ENCODE peak calls at places on chromosomes 13 and 19, in five cellular contexts. S is breast epithelium, C is pancreas, Z is stomach, H is brain microvascular endothelial cell. Q is an unnamed sample.

GRCh38 chr13:81540777-81541176 is 1199.9 kb upstream of the SPRY2 start:
- DNase-seq in S (no peak), C (no peak), Z (no peak), H (no peak), Q (no peak)

GRCh38 chr19:39677931-39678889 is 22.5 kb downstream of the LGALS16 start:
- DNase-seq in S (peak; percentile 24), C (peak; percentile 60), Z (peak; percentile 62), H (no peak), Q (no peak)

GRCh38 chr13:98741741-98742435 is 10.6 kb downstream of the SLC15A1 start:
- DNase-seq in S (no peak), C (no peak), Z (no peak), H (no peak), Q (no peak)

GRCh38 chr13:24097064-24097463 is 63.5 kb upstream of the SPATA13 start:
- DNase-seq in S (no peak), C (no peak), Z (no peak), H (no peak), Q (peak; percentile 38)

GRCh38 chr19:47107201-47107952 is 6.2 kb downstream of the ZC3H4 start:
- DNase-seq in S (no peak), C (no peak), Z (peak; percentile 32), H (no peak), Q (no peak)

GRCh38 chr19:58559275-58560006 is 1.0 kb upstream of the UBE2M start:
- DNase-seq in S (peak; percentile 87), C (peak; percentile 89), Z (peak; percentile 88), H (peak; percentile 85), Q (peak; percentile 75)

GRCh38 chr19:56351208-56351607 is 36.6 kb upstream of the ZSCAN5A start:
- DNase-seq in S (no peak), C (no peak), Z (no peak), H (no peak), Q (no peak)

GRCh38 chr13:113601166-113602070 is 16.9 kb downstream of the TFDP1 start:
- DNase-seq in S (no peak), C (no peak), Z (no peak), H (no peak), Q (no peak)

GRCh38 chr19:38142176-38143035 is 81.6 kb downstream of the DPF1 start:
- DNase-seq in S (no peak), C (peak; percentile 34), Z (peak; percentile 34), H (peak; percentile 60), Q (no peak)

GRCh38 chr19:46685189-46685588 is 24.2 kb upstream of the DACT3 start:
- DNase-seq in S (no peak), C (no peak), Z (no peak), H (no peak), Q (no peak)

GRCh38 chr13:106036870-106037269 is 498.6 kb downstream of the EFNB2 start:
- DNase-seq in S (no peak), C (no peak), Z (no peak), H (no peak), Q (no peak)

GRCh38 chr13:42035905-42036521 is 12.4 kb upstream of the DGKH start:
- DNase-seq in S (no peak), C (no peak), Z (no peak), H (no peak), Q (no peak)

GRCh38 chr13:45500492-45501174 is 35.9 kb downstream of the COG3 start:
- DNase-seq in S (no peak), C (no peak), Z (no peak), H (peak; percentile 88), Q (peak; percentile 82)

GRCh38 chr13:106490887-106491321 is 44.6 kb downstream of the EFNB2 start:
- DNase-seq in S (no peak), C (no peak), Z (no peak), H (no peak), Q (no peak)

GRCh38 chr19:23913931-23914330 is 755 bp upstream of the ZNF726 start:
- DNase-seq in S (no peak), C (no peak), Z (no peak), H (no peak), Q (no peak)

GRCh38 chr13:35157143-35157755 is 215.2 kb downstream of the NBEA start:
- DNase-seq in S (no peak), C (no peak), Z (no peak), H (peak; percentile 52), Q (no peak)

GRCh38 chr13:79898202-79898826 is 417.4 kb downstream of the NDFIP2 start:
- DNase-seq in S (no peak), C (no peak), Z (no peak), H (no peak), Q (no peak)

GRCh38 chr13:95614641-95615245 is 29.8 kb downstream of the DZIP1 start:
- DNase-seq in S (no peak), C (peak; percentile 40), Z (no peak), H (no peak), Q (no peak)

GRCh38 chr13:24272452-24273161 is 36.8 kb upstream of the C1QTNF9 start:
- DNase-seq in S (no peak), C (no peak), Z (no peak), H (no peak), Q (no peak)

GRCh38 chr13:35718084-35718483 is 241.6 kb upstream of the MAB21L1 start:
- DNase-seq in S (no peak), C (no peak), Z (no peak), H (no peak), Q (no peak)

GRCh38 chr13:97658556-97658955 is 224.6 kb downstream of the RAP2A start:
- DNase-seq in S (no peak), C (no peak), Z (no peak), H (no peak), Q (no peak)

GRCh38 chr19:28785961-28786360 is 427.0 kb downstream of the UQCRFS1 start:
- DNase-seq in S (no peak), C (no peak), Z (no peak), H (no peak), Q (no peak)

GRCh38 chr19:50489461-50490011 is 12.9 kb upstream of the GARIN5A start:
- DNase-seq in S (no peak), C (no peak), Z (no peak), H (no peak), Q (no peak)

GRCh38 chr19:50488795-50489194 is 12.1 kb upstream of the GARIN5A start:
- DNase-seq in S (no peak), C (no peak), Z (no peak), H (no peak), Q (no peak)

GRCh38 chr19:50492303-50493052 is 15.8 kb upstream of the GARIN5A start:
- DNase-seq in S (no peak), C (no peak), Z (no peak), H (no peak), Q (no peak)

GRCh38 chr19:50490991-50491472 is 14.4 kb upstream of the GARIN5A start:
- DNase-seq in S (no peak), C (no peak), Z (no peak), H (no peak), Q (no peak)

GRCh38 chr19:50490411-50490811 is 13.8 kb upstream of the GARIN5A start:
- DNase-seq in S (no peak), C (no peak), Z (no peak), H (no peak), Q (no peak)
- H3K4me3 ChIP-seq in S (no peak overlapping the region), C (no peak overlapping the region), Z (no peak overlapping the region), H (no peak overlapping the region), Q (no peak overlapping the region)

GRCh38 chr19:35157431-35157830 is 2.9 kb downstream of the FXYD5 start:
- DNase-seq in S (no peak), C (no peak), Z (no peak), H (no peak), Q (no peak)

GRCh38 chr19:35155441-35155840 is 906 bp downstream of the FXYD5 start:
- DNase-seq in S (no peak), C (no peak), Z (no peak), H (no peak), Q (no peak)

GRCh38 chr19:35154535-35155406 is at the start of gene FXYD5:
- DNase-seq in S (no peak), C (peak; percentile 60), Z (peak; percentile 68), H (peak; percentile 56), Q (peak; percentile 47)

GRCh38 chr19:35156673-35157014 is 2.1 kb downstream of the FXYD5 start:
- DNase-seq in S (no peak), C (no peak), Z (no peak), H (no peak), Q (no peak)

GRCh38 chr19:35155981-35156672 is 1.6 kb downstream of the FXYD5 start:
- DNase-seq in S (no peak), C (no peak), Z (no peak), H (no peak), Q (no peak)
- H3K4me3 ChIP-seq in S (peak overlapping the region; percentile 75), C (no peak overlapping the region), Z (peak overlapping the region; percentile 74), H (peak overlapping the region; percentile 88), Q (peak overlapping the region; percentile 81)

GRCh38 chr13:102508411-102508810 is 88.4 kb upstream of the TPP2 start:
- DNase-seq in S (no peak), C (no peak), Z (no peak), H (no peak), Q (no peak)
- H3K4me3 ChIP-seq in S (no peak overlapping the region), C (no peak overlapping the region), Z (no peak overlapping the region), H (no peak overlapping the region), Q (no peak overlapping the region)

GRCh38 chr13:28267495-28267894 is 129.2 kb downstream of the PAN3 start:
- DNase-seq in S (no peak), C (no peak), Z (no peak), H (no peak), Q (no peak)

GRCh38 chr13:28273919-28274318 is 135.6 kb downstream of the PAN3 start:
- DNase-seq in S (no peak), C (no peak), Z (no peak), H (no peak), Q (no peak)

GRCh38 chr13:28268800-28269223 is 130.5 kb downstream of the PAN3 start:
- DNase-seq in S (no peak), C (no peak), Z (no peak), H (no peak), Q (no peak)
- H3K4me3 ChIP-seq in S (no peak overlapping the region), C (no peak overlapping the region), Z (no peak overlapping the region), H (no peak overlapping the region), Q (no peak overlapping the region)

DNA sequence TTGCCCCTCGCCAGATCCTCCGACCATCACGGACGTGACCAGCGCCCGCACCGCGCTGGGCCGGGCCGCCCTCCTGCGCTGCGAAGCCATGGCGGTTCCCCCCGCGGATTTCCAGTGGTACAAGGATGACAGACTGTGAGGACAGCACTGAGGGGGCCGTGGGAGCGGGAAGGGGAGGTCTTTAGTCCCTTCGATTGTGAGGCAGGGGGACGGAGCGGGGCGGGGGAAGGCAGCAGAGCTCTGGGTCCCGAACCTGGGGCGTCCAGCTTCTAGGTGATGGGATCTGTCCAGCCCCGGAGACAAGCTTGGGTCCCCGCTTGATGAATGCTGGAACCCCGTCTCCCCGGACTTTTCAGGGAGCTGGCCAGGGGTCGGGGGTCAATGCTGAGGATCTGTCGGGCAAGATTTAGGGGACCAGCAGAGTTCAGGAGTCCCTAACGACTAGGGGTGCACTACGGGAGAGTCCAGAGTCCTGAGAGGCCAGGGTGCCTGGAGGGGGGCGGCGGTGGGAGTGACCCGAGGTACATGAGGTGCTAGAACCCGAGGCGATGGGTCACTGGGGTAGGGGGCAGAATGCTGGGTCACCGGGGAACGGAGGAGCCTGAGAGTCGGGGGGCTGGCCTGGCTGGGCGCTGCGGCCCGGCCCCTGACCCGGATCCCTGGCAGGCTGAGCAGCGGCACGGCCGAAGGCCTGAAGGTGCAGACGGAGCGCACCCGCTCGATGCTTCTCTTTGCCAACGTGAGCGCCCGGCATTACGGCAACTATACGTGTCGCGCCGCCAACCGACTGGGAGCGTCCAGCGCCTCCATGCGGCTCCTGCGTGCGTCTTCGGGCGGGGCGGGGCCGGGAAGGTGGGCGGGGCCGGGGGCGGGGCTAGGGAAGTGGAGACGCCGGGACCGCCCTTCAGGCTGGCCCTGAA is 14.6 kb downstream of the VSIG10L start:
- DNase-seq in S (no peak), C (peak; percentile 39), Z (peak; percentile 28), H (peak; percentile 42), Q (no peak)
- H3K4me3 ChIP-seq in S (peak overlapping the region; percentile 15), C (no peak overlapping the region), Z (peak overlapping the region; percentile 34), H (peak overlapping the region; percentile 15), Q (peak overlapping the region; percentile 32)

Q was measured in skeletal muscle cell.